ENCODE peak calls at places on chromosome 16, in seven cellular contexts. D is HCT116, J is GM23248, A is hepatocyte, Y is neural progenitor cell, M is PC-3, S is GM23338. K is an unnamed sample.

GRCh38 chr16:6837722-6838121 is 494.9 kb upstream of the RBFOX1 start:
- DNase-seq in D (no peak), J (no peak), A (no peak), Y (no peak), M (no peak), S (no peak), K (no peak)

GRCh38 chr16:53509906-53510703 is 7.1 kb upstream of the AKTIP start:
- DNase-seq in D (peak), J (peak), A (peak), Y (peak), M (peak), S (peak), K (peak)

GRCh38 chr16:51876934-51877333 is 670.0 kb downstream of the TOX3 start:
- DNase-seq in D (no peak), J (no peak), A (no peak), Y (no peak), M (no peak), S (no peak), K (no peak)

GRCh38 chr16:80804451-80805383 is at the start of gene CDYL2:
- DNase-seq in D (no peak), J (peak), A (peak), Y (peak), M (peak), S (peak), K (peak)

GRCh38 chr16:35298460-35299243 is 1839.2 kb downstream of the TP53TG3F start:
- DNase-seq in D (no peak), J (no peak), A (no peak), Y (no peak), M (no peak), S (no peak), K (no peak)

GRCh38 chr16:2595376-2596200 is 57.8 kb downstream of the PDPK1 start:
- DNase-seq in D (no peak), J (no peak), A (no peak), Y (no peak), M (no peak), S (no peak), K (no peak)

GRCh38 chr16:1084971-1085370 is 11.1 kb downstream of the C1QTNF8 start:
- DNase-seq in D (no peak), J (no peak), A (no peak), Y (no peak), M (no peak), S (no peak), K (no peak)

GRCh38 chr16:5851583-5851982 is 754.0 kb upstream of the EEF2KMT start:
- DNase-seq in D (no peak), J (no peak), A (no peak), Y (no peak), M (peak), S (no peak), K (peak)

GRCh38 chr16:66878067-66878466 is 2.2 kb upstream of the PDP2 start:
- DNase-seq in D (no peak), J (peak), A (no peak), Y (no peak), M (no peak), S (no peak), K (peak)

GRCh38 chr16:30958164-30959083 is 870 bp downstream of the SETD1A start:
- DNase-seq in D (peak), J (peak), A (peak), Y (peak), M (peak), S (peak), K (peak)

GRCh38 chr16:80449332-80449731 is 91.5 kb upstream of the DYNLRB2 start:
- DNase-seq in D (no peak), J (no peak), A (no peak), Y (no peak), M (no peak), S (no peak), K (no peak)

DNA sequence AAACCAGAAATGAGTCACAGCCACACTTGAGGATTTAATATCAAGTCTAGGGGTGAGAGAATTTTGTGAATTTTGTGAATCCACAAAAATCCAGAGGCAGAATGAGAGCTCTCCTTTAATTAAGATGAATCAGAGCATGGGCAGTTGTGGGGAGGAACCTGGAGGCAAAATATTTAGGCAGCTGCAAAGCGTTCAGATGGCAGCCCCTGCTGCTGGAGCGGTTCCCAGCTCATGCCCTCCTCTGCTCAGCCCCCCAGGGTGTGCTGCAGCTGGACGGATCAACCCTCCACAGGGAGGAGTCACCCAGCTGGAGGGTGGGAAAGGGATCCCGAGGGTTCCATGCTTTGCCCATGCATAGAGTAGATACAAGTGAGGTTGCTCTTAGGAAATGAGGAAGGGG is 43.4 kb upstream of the IRX6 start:
- DNase-seq in D (no peak), J (peak), A (no peak), Y (no peak), M (no peak), S (no peak), K (no peak)
- TF ChIP-seq EZH2phosphoT487 in D (no peak), J (no peak), A (no peak), Y (no peak), M (no peak), S (no peak), K (no peak)

GRCh38 chr16:88934066-88934667 is 42.8 kb downstream of the CBFA2T3 start:
- DNase-seq in D (no peak), J (no peak), A (no peak), Y (no peak), M (no peak), S (peak), K (no peak)

GRCh38 chr16:88938119-88938932 is 38.7 kb downstream of the CBFA2T3 start:
- DNase-seq in D (no peak), J (no peak), A (no peak), Y (no peak), M (no peak), S (no peak), K (no peak)

GRCh38 chr16:88938933-88939813 is 37.8 kb downstream of the CBFA2T3 start:
- DNase-seq in D (no peak), J (peak), A (no peak), Y (no peak), M (no peak), S (no peak), K (no peak)

GRCh38 chr16:88936913-88937666 is 39.9 kb downstream of the CBFA2T3 start:
- DNase-seq in D (no peak), J (no peak), A (no peak), Y (no peak), M (no peak), S (no peak), K (no peak)

DNA sequence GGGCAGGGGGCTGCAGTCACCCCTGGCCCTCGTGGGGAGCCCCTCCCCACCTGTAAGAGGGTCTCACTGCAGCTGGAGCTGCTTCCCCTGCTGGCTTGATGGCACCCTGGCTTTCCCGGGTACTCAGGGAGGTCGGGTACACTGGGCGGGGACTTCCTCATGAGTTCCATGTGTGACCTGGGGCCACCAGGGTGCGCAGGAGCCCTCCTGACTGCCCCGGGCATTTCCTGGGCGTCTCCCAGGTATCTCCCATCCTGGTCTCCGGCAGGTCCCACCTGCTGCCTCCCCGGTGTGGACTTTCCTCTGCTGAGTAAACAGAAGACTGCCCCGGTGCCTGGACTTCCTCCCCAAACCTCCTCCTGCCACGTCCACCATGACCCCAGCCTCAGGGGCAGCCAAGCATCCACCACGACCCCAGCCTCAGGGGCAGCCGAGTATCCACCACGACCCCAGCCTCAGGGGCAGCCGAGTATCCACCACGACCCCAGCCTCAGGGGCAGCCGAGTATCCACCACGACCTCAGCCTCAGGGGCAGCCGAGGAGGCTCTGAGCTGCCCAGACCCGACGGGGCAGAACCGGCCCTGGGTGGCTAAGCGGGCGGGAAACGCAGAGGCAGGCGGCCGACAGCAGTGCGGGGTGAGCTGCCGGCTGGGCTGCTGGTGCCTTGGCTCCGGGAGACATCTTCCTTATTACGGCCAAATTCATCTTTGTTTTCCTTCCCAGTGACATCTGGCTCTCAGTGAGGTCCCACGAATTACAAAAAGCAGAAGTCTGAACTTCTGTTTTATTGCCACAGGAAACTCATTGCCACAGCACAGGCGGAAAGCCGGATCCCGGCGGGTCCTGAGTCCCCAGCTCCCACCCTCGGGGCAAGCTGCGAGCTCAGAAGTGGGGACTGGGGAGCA is 40.7 kb downstream of the CBFA2T3 start:
- DNase-seq in D (no peak), J (peak), A (no peak), Y (no peak), M (peak), S (no peak), K (no peak)
- TF ChIP-seq EZH2 in D (no peak), J (peak), A (no peak), Y (no peak), M (no peak), S (no peak), K (no peak)

GRCh38 chr16:59733321-59733720 is 999.2 kb upstream of the GOT2 start:
- DNase-seq in D (no peak), J (no peak), A (no peak), Y (no peak), M (no peak), S (no peak), K (no peak)
- TF ChIP-seq EZH2phosphoT487 in D (no peak), J (no peak), A (no peak), Y (no peak), M (no peak), S (no peak), K (no peak)

DNA sequence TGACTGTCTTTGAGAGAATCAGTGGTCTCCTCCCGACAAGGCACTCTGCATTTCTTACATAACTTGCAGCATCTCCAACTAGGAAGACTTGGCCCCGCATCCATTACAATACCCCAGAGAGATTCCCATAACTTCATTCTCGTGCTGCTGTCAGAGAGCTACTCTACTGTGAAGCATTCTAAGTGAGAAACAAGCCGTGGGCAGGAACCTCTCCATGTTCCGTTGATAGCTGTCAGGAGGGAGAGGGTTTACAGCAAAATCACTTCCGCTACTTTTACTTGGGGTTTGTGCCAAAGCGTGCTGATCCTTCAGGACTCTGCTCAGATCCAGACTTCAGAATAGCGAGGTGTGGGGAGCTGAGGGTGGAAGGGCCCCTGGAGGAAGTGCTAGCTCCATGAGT is 358.7 kb upstream of the ERCC4 start:
- DNase-seq in D (no peak), J (no peak), A (no peak), Y (no peak), M (no peak), S (no peak), K (no peak)
- TF ChIP-seq EZH2 in D (no peak), J (no peak), A (no peak), Y (no peak), M (no peak), S (no peak), K (no peak)

GRCh38 chr16:73713817-73714495 is 582.7 kb upstream of the PSMD7 start:
- DNase-seq in D (peak), J (peak), A (peak), Y (peak), M (peak), S (peak), K (no peak)
- TF ChIP-seq EZH2phosphoT487 in D (no peak), J (no peak), A (no peak), Y (no peak), M (no peak), S (no peak), K (no peak)

GRCh38 chr16:56632160-56632847 is at the start of gene MT1M:
- DNase-seq in D (no peak), J (peak), A (peak), Y (peak), M (peak), S (peak), K (no peak)

GRCh38 chr16:56632848-56633365 is 448 bp downstream of the MT1M start:
- DNase-seq in D (no peak), J (no peak), A (no peak), Y (no peak), M (no peak), S (no peak), K (no peak)

GRCh38 chr16:56631832-56632159 is 663 bp upstream of the MT1M start:
- DNase-seq in D (no peak), J (no peak), A (no peak), Y (no peak), M (no peak), S (no peak), K (no peak)

GRCh38 chr16:56634715-56635440 is 2.4 kb downstream of the MT1M start:
- DNase-seq in D (no peak), J (no peak), A (no peak), Y (peak), M (no peak), S (peak), K (no peak)

DNA sequence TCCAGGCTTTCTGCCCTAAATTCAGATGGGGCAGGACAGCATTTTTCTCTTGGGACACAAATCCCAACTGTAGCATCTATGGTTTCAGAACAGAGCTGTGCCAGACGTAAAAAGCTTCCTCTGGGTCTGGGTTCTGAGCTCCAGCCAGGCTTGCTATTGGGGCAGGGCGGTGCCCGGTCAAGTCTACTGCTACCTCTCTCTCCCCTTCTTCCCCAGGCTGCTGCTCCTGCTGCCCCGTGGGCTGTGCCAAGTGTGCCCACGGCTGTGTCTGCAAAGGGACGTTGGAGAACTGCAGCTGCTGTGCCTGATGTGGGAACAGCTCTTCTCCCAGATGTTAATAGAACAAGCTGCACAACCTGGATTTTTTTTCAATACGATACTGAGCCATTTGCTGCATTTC is 1.1 kb downstream of the MT1M start:
- DNase-seq in D (no peak), J (no peak), A (no peak), Y (no peak), M (no peak), S (no peak), K (no peak)
- TF ChIP-seq EZH2 in D (no peak), J (no peak), A (no peak), Y (no peak), M (no peak), S (peak), K (no peak)

GRCh38 chr16:77807-78443 is at the start of gene MPG:
- DNase-seq in D (no peak), J (peak), A (peak), Y (peak), M (peak), S (peak), K (peak)

GRCh38 chr16:76535-77272 is 1.3 kb upstream of the MPG start:
- DNase-seq in D (no peak), J (peak), A (peak), Y (no peak), M (peak), S (no peak), K (no peak)

GRCh38 chr16:78444-79145 is 570 bp downstream of the MPG start:
- DNase-seq in D (no peak), J (peak), A (peak), Y (no peak), M (peak), S (no peak), K (peak)

GRCh38 chr16:75580-76501 is 2.2 kb upstream of the MPG start:
- DNase-seq in D (no peak), J (peak), A (peak), Y (peak), M (no peak), S (peak), K (no peak)

GRCh38 chr16:77273-77806 is 685 bp upstream of the MPG start:
- DNase-seq in D (no peak), J (peak), A (peak), Y (peak), M (peak), S (peak), K (peak)
- TF ChIP-seq EZH2phosphoT487 in D (no peak), J (no peak), A (no peak), Y (no peak), M (no peak), S (no peak), K (no peak)

K was measured in MM.1S.